ENCODE peak calls at places on chromosomes 3 and 15, in seven cellular contexts. G is PC-9, W is GM23338, K is GM23248, Z is MM.1S, M is SK-N-SH, F is PC-3. E is an unnamed sample. For H4K20me1 and H3F3A, the result is how much of the 10 kb centered on the place peaks cover.

GRCh38 chr3:186316666-186317260 is 45.3 kb downstream of the DGKG start:
- DNase-seq in Z (no peak), F (no peak), K (no peak), G (no peak), W (no peak), M (no peak), E (no peak)

GRCh38 chr3:170909129-170909903 is 879 bp upstream of the EIF5A2 start:
- DNase-seq in W (no peak), K (peak), F (peak), G (peak), M (no peak), Z (no peak), E (no peak)

GRCh38 chr15:90437516-90437915 is 49.5 kb downstream of the IQGAP1 start:
- DNase-seq in Z (no peak), F (no peak), G (no peak), M (no peak), W (no peak), K (no peak), E (no peak)

GRCh38 chr3:129654126-129654525 is 47.6 kb upstream of the PLXND1 start:
- DNase-seq in K (peak), W (no peak), M (no peak), F (no peak), G (no peak), Z (no peak), E (no peak)

GRCh38 chr3:188491276-188491687 is 337.3 kb downstream of the LPP start:
- DNase-seq in F (peak), W (no peak), G (peak), K (peak), Z (no peak), M (no peak), E (no peak)

GRCh38 chr15:77627581-77627980 is 5.1 kb downstream of the LINGO1 start:
- DNase-seq in M (no peak), F (no peak), Z (no peak), K (no peak), G (no peak), W (peak), E (peak)

GRCh38 chr3:182794806-182795369 is 1.6 kb downstream of the ATP11B start:
- DNase-seq in W (no peak), Z (no peak), G (no peak), M (no peak), K (peak), F (no peak), E (no peak)

GRCh38 chr15:52056001-52056400 is 37.0 kb downstream of the MAPK6 start:
- DNase-seq in W (no peak), Z (no peak), K (no peak), M (no peak), F (no peak), G (no peak), E (no peak)

GRCh38 chr3:103991461-103992115 is 1375.1 kb upstream of the ALCAM start:
- DNase-seq in F (peak), Z (no peak), K (peak), M (no peak), W (peak), G (no peak), E (peak)

GRCh38 chr3:8212794-8213193 is 288.8 kb upstream of the LMCD1 start:
- DNase-seq in K (no peak), Z (no peak), G (no peak), M (no peak), F (no peak), W (peak), E (no peak)

GRCh38 chr15:43266386-43266785 is 342 bp downstream of the TGM5 start:
- DNase-seq in Z (no peak), F (no peak), M (no peak), W (no peak), G (no peak), K (no peak), E (no peak)

GRCh38 chr3:50168388-50168787 is 13.3 kb downstream of the SEMA3F start:
- DNase-seq in Z (no peak), K (no peak), W (no peak), M (no peak), G (peak), F (no peak), E (peak)

GRCh38 chr3:101813817-101814440 is 34.9 kb downstream of the NXPE3 start:
- DNase-seq in K (peak), W (peak), M (peak), G (no peak), Z (no peak), F (peak), E (no peak)

GRCh38 chr3:25348996-25349576 is 79.0 kb upstream of the RARB start:
- DNase-seq in Z (no peak), W (no peak), K (no peak), F (no peak), M (no peak), G (no peak), E (no peak)

GRCh38 chr3:94285874-94286273 is 223.0 kb downstream of the NSUN3 start:
- DNase-seq in F (peak), G (no peak), K (peak), Z (no peak), W (peak), M (peak), E (peak)

GRCh38 chr3:47746264-47746663 is 35.4 kb downstream of the SMARCC1 start:
- DNase-seq in F (no peak), G (no peak), Z (no peak), M (no peak), K (no peak), W (no peak), E (no peak)
- H4K20me1 ChIP-seq in F (under half), G (under half), Z (under half), M (under half), K (under half), W (half or more), E (half or more)

DNA sequence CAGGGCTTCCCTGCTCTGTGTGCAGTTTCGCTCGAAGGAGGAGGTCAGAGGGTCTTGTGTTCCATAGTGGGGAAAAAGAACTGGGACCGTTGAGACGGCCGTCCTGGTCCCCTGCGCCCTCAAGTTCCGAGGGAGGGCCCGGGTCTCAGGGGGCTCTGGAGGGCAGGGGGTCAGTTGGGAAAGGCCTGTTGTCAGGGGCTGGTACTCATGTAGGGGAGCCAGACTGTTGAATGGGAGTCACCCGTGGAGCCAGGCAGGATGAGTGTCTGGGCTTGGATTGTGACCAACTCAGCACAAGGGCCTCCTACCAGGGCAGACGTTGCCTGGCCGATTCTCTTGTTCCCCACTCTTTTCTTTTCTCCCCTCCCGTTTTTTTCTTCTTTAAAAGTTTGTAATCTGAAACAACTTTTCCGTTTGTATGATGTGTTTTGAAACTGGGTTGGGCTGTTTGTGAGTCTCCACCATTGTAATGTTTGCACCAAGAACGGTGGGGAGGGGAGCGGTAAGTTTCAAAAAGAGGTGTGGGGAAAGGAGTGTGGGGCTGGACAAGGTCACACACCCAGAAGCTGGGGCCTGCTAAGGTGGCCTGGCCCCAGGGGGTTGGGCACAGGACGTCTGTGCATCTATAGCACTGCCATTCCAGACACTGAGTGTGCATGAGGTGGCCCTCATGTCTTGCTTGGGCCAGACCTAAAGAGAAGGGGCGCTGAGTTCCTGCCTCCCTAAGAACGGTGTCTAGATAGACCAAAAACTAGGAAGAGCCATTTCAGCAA is 1.1 kb downstream of the CMTM7 start:
- DNase-seq in W (peak), K (peak), M (peak), G (peak), F (peak), Z (no peak), E (no peak)
- H3K4me2 ChIP-seq in W (peak), K (peak), M (peak), G (peak), F (peak), Z (peak), E (peak)

GRCh38 chr3:121809249-121809648 is 25.6 kb downstream of the IQCB1 start:
- DNase-seq in Z (peak), F (no peak), G (no peak), W (no peak), K (no peak), M (no peak), E (no peak)
- H3F3A ChIP-seq in Z (under half), F (under half), G (under half), W (under half), K (under half), M (under half), E (under half)

GRCh38 chr15:99574502-99574901 is 8.7 kb downstream of the MEF2A start:
- DNase-seq in F (no peak), M (no peak), G (no peak), Z (no peak), K (no peak), W (no peak), E (no peak)
- H4K20me1 ChIP-seq in F (under half), M (half or more), G (under half), Z (under half), K (under half), W (under half), E (under half)

GRCh38 chr3:45546636-45547201 is 47.8 kb upstream of the LIMD1 start:
- DNase-seq in F (peak), K (no peak), Z (no peak), G (no peak), W (peak), M (no peak), E (peak)
- H3K4me2 ChIP-seq in F (peak), K (no peak), Z (no peak), G (no peak), W (no peak), M (no peak), E (no peak)

DNA sequence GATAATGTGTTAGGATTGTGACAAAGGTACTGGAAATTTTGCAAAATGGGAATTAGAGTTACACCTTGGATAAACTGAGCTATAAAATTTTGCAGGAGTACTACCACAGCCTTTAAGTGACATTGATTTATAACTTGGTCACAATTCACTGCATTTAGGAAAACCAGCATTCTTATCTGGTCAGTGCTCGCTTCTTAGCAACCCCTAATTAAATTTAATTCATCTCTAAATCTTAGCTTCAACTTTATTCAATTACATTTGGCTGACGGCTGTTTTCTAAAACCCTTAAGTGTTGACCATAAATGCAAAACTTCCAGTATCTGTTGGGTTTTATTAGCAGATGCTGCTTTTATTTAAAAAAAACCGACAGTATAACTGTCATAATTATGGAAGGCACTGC is 31.3 kb downstream of the TFRC start:
- DNase-seq in K (no peak), M (peak), F (no peak), Z (no peak), W (no peak), G (no peak), E (no peak)
- H3F3A ChIP-seq in K (under half), M (under half), F (under half), Z (under half), W (under half), G (half or more), E (under half)

GRCh38 chr15:70426065-70426821 is 328.5 kb upstream of the TLE3 start:
- DNase-seq in W (no peak), Z (no peak), G (no peak), F (peak), M (no peak), K (peak), E (no peak)
- H4K20me1 ChIP-seq in W (under half), Z (under half), G (under half), F (under half), M (under half), K (under half), E (under half)